ENCODE peak calls at places on chromosomes 1 and 21, in eight cellular contexts. A is foreskin fibroblast; R is glutamatergic neuron; V is upper lobe of left lung; Z is epithelial cell of esophagus; I is cardiac muscle cell; Q is GM12865; N is CD8-positive, alpha-beta T cell. C is an unnamed sample.

GRCh38 chr21:42650033-42650370 is 3.4 kb upstream of the PDE9A start:
- DNase-seq in N (no peak), I (no peak), R (peak), V (no peak), Z (no peak), Q (no peak), A (no peak), C (no peak)

GRCh38 chr1:23436520-23437354 is 12.2 kb upstream of the TCEA3 start:
- DNase-seq in A (no peak), I (no peak), Z (no peak), R (peak), Q (no peak), N (peak), V (peak), C (no peak)

GRCh38 chr1:204990059-204990664 is 52.9 kb upstream of the CNTN2 start:
- DNase-seq in A (no peak), Z (no peak), V (no peak), Q (no peak), R (no peak), I (no peak), N (no peak), C (no peak)

GRCh38 chr1:2154022-2154421 is 40.5 kb downstream of the FAAP20 start:
- DNase-seq in A (no peak), Z (no peak), V (no peak), N (no peak), R (no peak), Q (no peak), I (no peak), C (no peak)

GRCh38 chr1:224433041-224433670 is 1.4 kb downstream of the WDR26 start:
- DNase-seq in R (peak), Z (peak), N (no peak), V (no peak), Q (no peak), I (peak), A (peak), C (peak)

GRCh38 chr1:215128514-215128913 is 46.0 kb downstream of the KCNK2 start:
- DNase-seq in Q (no peak), A (no peak), R (no peak), I (no peak), V (no peak), N (no peak), Z (no peak), C (no peak)

GRCh38 chr1:108068141-108068540 is 103.2 kb upstream of the VAV3 start:
- DNase-seq in N (no peak), Q (no peak), V (no peak), Z (peak), R (no peak), I (peak), A (no peak), C (no peak)

GRCh38 chr1:2093055-2093454 is 42.8 kb downstream of the PRKCZ start:
- DNase-seq in R (peak), Z (no peak), V (no peak), N (no peak), A (no peak), Q (no peak), I (no peak), C (no peak)

GRCh38 chr1:38055965-38056364 is 9.4 kb upstream of the POU3F1 start:
- DNase-seq in Q (no peak), Z (no peak), A (no peak), I (no peak), R (no peak), V (no peak), N (no peak), C (no peak)

GRCh38 chr1:15304708-15305326 is 57.8 kb downstream of the FHAD1 start:
- DNase-seq in R (peak), I (peak), N (peak), Z (peak), V (peak), Q (peak), A (peak), C (peak)

GRCh38 chr1:11482904-11483479 is 4.0 kb downstream of the DISP3 start:
- DNase-seq in I (no peak), R (no peak), N (no peak), V (no peak), Q (no peak), A (no peak), Z (no peak), C (no peak)

GRCh38 chr1:206797534-206798383 is 25.5 kb upstream of the IL10 start:
- DNase-seq in Z (no peak), N (no peak), V (no peak), R (peak), I (peak), A (no peak), Q (peak), C (peak)

GRCh38 chr1:196136396-196136795 is 471.8 kb downstream of the KCNT2 start:
- DNase-seq in R (no peak), N (no peak), Z (peak), Q (no peak), A (no peak), I (no peak), V (no peak), C (no peak)

GRCh38 chr1:13725714-13726175 is 25.8 kb downstream of the PRDM2 start:
- DNase-seq in R (no peak), N (peak), Q (peak), I (peak), A (peak), V (no peak), Z (peak), C (peak)

GRCh38 chr21:31158789-31159581 is 120.7 kb upstream of the KRTAP19-8 start:
- DNase-seq in N (no peak), R (no peak), I (peak), Z (no peak), Q (no peak), A (peak), V (no peak), C (no peak)

DNA sequence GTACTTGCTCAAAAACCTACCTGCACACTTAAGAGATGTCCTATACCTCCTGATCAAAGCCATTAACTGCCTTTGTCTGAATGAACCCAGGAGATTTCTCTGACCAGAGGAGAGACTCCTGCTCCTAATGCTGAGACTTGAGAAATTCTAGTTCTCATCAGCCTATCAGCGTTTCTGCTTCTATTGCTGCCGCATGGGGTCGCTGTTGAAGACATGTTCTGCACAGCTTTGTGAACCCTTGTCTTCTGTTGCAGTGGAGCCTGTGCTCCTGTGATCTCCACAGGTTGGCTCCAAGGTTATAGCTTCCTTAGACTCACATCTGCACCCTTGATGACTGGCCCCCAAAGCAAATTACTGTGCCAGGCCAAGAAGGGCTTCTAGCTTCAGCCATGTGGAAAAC is 40.2 kb downstream of the EDN2 start:
- DNase-seq in R (no peak), I (no peak), A (no peak), Q (no peak), N (no peak), Z (no peak), V (no peak), C (no peak)
- TF ChIP-seq CTCF in R (peak), I (peak), A (no peak), Q (peak), N (peak), Z (peak), V (no peak), C (peak)

DNA sequence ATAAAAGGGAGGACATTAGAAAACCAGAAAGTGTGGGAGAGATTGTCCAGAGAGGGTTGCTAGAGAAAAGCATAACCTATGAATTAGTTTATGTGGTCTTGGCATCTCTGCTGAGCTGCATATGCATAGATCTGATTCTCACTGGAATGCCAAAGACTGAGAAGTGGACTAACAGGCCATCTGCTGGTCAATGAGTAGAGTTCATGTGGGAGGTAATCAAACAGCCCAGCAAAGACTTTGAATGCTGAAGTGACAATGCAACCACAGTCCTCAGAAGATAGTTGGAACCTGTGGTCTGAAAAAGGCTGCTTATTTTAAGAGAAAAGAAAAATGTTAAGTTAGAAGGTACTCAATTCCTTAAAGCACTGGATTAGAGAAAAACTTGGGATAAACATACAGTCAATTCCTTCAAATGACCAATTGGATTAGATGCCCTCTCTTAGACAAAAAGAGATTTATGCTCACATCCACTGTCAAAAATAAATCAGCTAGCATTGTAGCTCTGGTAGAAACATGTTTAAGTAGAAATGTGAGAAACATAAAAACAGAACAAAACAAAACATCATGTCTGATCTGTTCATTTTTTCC is 382.8 kb downstream of the AMY1C start:
- DNase-seq in V (no peak), Q (peak), R (no peak), N (no peak), Z (peak), I (peak), A (peak), C (peak)
- TF ChIP-seq CTCF in V (peak), Q (peak), R (peak), N (no peak), Z (peak), I (no peak), A (no peak), C (peak)

DNA sequence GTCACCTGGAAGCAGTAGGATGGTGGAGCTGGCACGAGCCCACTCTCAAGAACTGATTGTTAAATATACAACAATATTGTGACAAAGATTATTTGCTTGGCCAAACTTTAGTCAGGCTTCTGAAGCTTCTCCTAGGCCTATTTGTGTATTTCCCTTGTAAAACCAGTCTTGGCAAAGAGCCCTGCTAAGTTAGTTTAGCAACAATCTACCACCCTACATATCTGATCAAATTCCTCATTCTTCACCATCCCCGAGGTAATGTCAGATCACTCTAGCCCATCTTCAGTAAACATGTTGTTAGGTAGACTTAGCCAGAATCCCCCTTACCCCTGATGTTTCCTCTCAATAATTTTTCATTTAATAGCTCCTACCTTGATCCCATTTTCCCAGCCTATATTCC is 39.6 kb downstream of the XCL1 start:
- DNase-seq in Q (no peak), V (no peak), A (no peak), R (no peak), Z (no peak), I (no peak), N (no peak), C (no peak)
- TF ChIP-seq CTCF in Q (no peak), V (no peak), A (no peak), R (no peak), Z (no peak), I (no peak), N (no peak), C (no peak)

DNA sequence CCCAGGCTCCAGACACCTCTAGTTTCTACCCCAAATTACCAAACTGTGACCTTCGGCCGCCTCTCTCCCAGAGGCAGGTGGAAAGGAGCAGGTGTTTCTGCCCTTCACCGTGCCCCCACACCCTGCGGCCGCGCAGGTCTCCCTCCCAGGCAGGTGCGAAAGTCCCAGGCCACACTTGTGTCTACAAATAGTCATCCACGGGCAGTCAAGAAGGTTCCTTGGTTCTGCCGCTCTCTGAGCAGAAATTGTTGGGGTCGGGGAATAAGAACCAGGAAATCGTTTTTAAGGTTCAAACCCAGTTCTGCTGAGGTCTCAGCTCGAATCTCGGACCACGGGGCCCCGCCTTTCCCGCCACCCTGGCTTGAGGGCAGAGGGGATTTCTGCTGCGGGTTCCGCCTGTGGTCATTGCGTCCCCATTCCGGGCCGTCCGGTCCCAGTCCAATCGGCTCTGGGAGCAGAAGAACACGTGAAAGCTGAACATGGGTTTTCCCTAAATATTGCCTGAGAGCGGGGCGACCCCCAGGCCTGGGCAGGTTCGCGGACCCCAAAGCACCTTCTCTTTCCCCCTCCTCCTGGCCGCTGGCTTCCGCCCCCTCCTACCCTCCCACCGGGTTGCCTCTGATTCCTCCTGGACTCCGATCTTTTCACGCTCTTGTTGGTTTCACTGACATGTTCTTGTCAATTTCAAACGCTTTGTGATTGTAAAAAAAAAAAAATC is 1.2 kb upstream of the ATF3 start:
- DNase-seq in Z (no peak), A (peak), I (no peak), N (no peak), Q (peak), R (peak), V (peak), C (no peak)
- TF ChIP-seq CTCF in Z (no peak), A (no peak), I (no peak), N (no peak), Q (no peak), R (no peak), V (peak), C (no peak)

DNA sequence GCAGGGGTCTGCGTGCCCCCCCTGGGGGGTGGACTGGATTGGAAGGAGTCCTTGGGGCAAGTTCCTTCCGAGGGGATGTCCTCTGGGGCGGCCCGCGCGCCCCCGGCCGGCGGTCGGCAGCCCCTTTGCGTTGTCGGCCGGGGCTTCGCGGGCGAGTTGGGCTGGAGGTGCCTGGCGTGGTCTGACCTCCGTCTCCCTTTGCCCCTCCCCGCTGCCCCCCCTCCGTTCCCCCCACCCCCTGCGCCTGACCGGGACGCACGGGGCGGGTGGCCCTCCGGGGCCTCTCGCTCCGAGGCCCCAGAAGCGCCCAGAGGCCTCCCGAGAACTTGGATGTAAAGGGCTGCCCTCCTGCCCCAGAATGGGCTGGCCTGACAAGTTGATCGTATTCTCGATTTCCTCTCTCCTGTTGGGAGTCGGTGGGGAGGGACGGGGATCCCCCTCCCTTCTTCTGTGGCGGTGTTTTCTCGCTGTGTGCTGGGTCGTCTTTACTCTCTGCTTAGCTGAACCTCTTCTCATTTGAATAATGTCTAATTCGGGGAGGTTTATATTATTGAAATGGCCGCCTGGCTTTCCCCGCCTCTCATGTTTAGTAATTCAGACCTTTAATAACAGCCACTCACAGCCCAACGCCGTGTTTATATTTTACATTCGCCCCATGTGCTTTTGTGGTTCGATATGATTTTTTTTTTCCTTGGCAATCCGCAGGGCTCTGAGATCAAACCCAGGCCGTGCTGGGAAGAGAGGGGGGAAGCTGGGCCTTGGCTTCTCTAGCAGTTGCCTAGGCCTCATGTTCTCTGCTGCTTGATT is 1.3 kb downstream of the POU2F1 start:
- DNase-seq in N (peak), Q (peak), I (peak), Z (peak), R (peak), A (peak), V (peak), C (peak)
- TF ChIP-seq CTCF in N (no peak), Q (no peak), I (no peak), Z (no peak), R (no peak), A (no peak), V (no peak), C (no peak)

GRCh38 chr1:167169642-167170041 is 51.0 kb upstream of the POU2F1 start:
- DNase-seq in A (no peak), Q (no peak), V (no peak), I (no peak), Z (peak), N (no peak), R (no peak), C (no peak)
- TF ChIP-seq CTCF in A (no peak), Q (no peak), V (no peak), I (no peak), Z (no peak), N (no peak), R (no peak), C (no peak)